ENCODE peak calls at places on chromosomes 13 and 19, in seven cellular contexts. Q is GM13977, L is Peyer's patch, H is GM12864, W is fibroblast of lung, M is DND-41, N is choroid plexus epithelial cell. B is an unnamed sample.

GRCh38 chr13:30915691-30916541 is 9.8 kb downstream of the MEDAG start:
- DNase-seq in L (no peak), W (no peak), H (no peak), N (no peak), Q (no peak), M (no peak), B (no peak)

GRCh38 chr19:43934985-43935708 is at the start of gene ZNF45:
- DNase-seq in M (peak; percentile 92), H (peak; percentile 71), Q (peak; percentile 88), L (peak; percentile 89), N (peak; percentile 91), W (peak; percentile 88), B (peak; percentile 90)

GRCh38 chr19:41299755-41300089 is 10.2 kb upstream of the CCDC97 start:
- DNase-seq in L (peak; percentile 52), M (no peak), N (peak; percentile 94), H (no peak), W (peak; percentile 87), Q (no peak), B (peak; percentile 67)

GRCh38 chr13:106989866-106990265 is 421.9 kb upstream of the ARGLU1 start:
- DNase-seq in Q (no peak), N (no peak), M (no peak), L (no peak), W (no peak), H (no peak), B (no peak)

GRCh38 chr13:70357031-70357430 is 248.8 kb upstream of the KLHL1 start:
- DNase-seq in M (no peak), H (no peak), L (no peak), W (no peak), Q (no peak), N (no peak), B (no peak)

GRCh38 chr19:51375504-51376221 is 3.2 kb upstream of the NKG7 start:
- DNase-seq in N (no peak), W (no peak), M (peak; percentile 59), Q (peak; percentile 68), H (no peak), L (no peak), B (no peak)

GRCh38 chr13:60759499-60759898 is 362.5 kb downstream of the TDRD3 start:
- DNase-seq in H (no peak), L (no peak), W (no peak), N (peak; percentile 7), M (no peak), Q (no peak), B (peak; percentile 27)

GRCh38 chr19:21603431-21604153 is 98.2 kb downstream of the ZNF429 start:
- DNase-seq in N (no peak), M (peak; percentile 75), W (no peak), Q (no peak), H (no peak), L (no peak), B (no peak)

GRCh38 chr19:38224014-38224862 is at the start of gene DPF1:
- DNase-seq in H (peak; percentile 53), M (peak; percentile 49), N (peak; percentile 55), L (no peak), Q (peak; percentile 98), W (peak; percentile 52), B (peak; percentile 64)
- TF ChIP-seq CTCF in H (peak; percentile 46), M (no peak), N (peak; percentile 41), L (no peak), Q (peak; percentile 35), W (no peak), B (peak; percentile 12)

GRCh38 chr13:66627512-66627911 is 602.6 kb downstream of the PCDH9 start:
- DNase-seq in N (no peak), H (no peak), W (no peak), M (no peak), Q (no peak), L (no peak), B (no peak)
- TF ChIP-seq CTCF in N (no peak), H (no peak), W (no peak), M (no peak), Q (no peak), L (no peak), B (no peak)

DNA sequence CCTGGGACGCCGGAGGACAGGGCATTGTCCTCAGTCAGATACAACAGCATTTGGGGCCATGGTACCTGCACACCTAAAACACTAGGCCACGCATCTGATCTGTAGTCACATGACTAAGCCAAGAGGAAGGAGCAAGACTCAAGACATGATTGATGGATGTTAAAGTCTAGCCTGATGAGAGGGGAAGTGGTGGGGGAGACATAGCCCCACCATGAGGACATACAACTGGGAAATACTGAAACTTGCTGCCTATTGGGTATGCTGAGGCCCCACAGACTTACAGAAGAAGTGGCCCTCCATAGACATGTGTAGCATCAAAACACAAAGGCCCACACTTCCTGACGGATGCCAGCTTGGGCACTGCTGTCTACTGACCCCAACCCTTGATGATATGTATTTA is 1.4 kb upstream of the ICAM4 start:
- DNase-seq in W (no peak), L (no peak), Q (no peak), N (no peak), H (no peak), M (no peak), B (no peak)
- TF ChIP-seq CTCF in W (no peak), L (no peak), Q (no peak), N (no peak), H (no peak), M (no peak), B (no peak)

GRCh38 chr19:16605552-16605951 is 22.5 kb downstream of the MED26 start:
- DNase-seq in H (no peak), L (no peak), Q (no peak), N (no peak), M (no peak), W (no peak), B (no peak)
- TF ChIP-seq CTCF in H (no peak), L (no peak), Q (no peak), N (peak; percentile 22), M (no peak), W (no peak), B (no peak)

DNA sequence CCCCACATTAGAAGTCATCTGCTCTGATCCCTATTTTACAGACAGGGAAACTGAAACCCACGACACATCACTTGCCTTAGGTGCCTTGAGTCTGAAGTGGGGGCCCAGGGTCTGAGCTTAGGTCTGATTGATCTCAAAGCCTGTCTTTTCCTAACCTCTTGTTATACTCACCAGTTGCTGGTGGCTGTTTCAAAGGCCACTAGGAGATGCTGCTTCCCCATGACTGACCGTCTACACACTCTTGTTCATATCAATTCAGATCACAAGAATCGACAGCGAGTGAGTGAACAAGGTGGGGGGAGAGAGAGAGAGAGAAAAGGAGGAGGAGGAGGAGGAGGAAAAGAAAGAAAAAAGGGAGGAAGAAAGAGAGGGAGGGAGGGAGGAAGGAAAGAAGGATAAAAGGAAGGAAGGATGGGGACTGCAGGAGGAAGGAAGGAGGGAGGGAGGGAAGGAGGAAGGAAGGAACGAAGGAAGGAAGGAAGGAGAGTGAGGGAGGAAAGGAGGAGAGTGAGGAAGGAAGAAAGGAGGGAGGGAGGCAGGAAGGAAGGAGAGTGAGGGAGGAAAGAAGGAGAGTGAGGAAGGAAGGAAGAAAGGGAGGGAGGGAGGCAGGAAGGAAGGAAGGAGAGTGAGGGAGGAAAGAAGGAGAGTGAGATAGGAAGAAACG is 3.3 kb downstream of the OR10H1 start:
- DNase-seq in W (no peak), H (no peak), N (no peak), M (no peak), L (no peak), Q (no peak), B (no peak)
- TF ChIP-seq CTCF in W (no peak), H (peak; percentile 40), N (no peak), M (no peak), L (peak; percentile 30), Q (no peak), B (no peak)